ENCODE peak calls at places on chromosomes 1 and 21, in ten cellular contexts. One of them, this sample, is unnamed.

GRCh38 chr21:34965200-34966174 is 83.6 kb downstream of the RUNX1 start:
- DNase-seq in GM23248: peak
- DNase-seq in neural progenitor cell: no peak
- DNase-seq in keratinocyte: no peak
- DNase-seq in hepatocyte: no peak
- DNase-seq in fibroblast of lung: peak
- DNase-seq in PC-3: peak
- DNase-seq in HCT116: no peak
- DNase-seq in mammary epithelial cell: peak
- DNase-seq in endothelial cell of umbilical vein: no peak
- DNase-seq in this sample: peak

GRCh38 chr1:226626577-226626956 is 78.0 kb downstream of the STUM start:
- DNase-seq in GM23248: peak
- DNase-seq in neural progenitor cell: peak
- DNase-seq in keratinocyte: no peak
- DNase-seq in hepatocyte: peak
- DNase-seq in fibroblast of lung: peak
- DNase-seq in PC-3: peak
- DNase-seq in HCT116: peak
- DNase-seq in mammary epithelial cell: peak
- DNase-seq in endothelial cell of umbilical vein: peak
- DNase-seq in this sample: peak

GRCh38 chr1:167447521-167448136 is 70.7 kb downstream of the CD247 start:
- DNase-seq in GM23248: no peak
- DNase-seq in neural progenitor cell: no peak
- DNase-seq in keratinocyte: no peak
- DNase-seq in hepatocyte: peak
- DNase-seq in fibroblast of lung: no peak
- DNase-seq in PC-3: peak
- DNase-seq in HCT116: peak
- DNase-seq in mammary epithelial cell: peak
- DNase-seq in endothelial cell of umbilical vein: no peak
- DNase-seq in this sample: peak

GRCh38 chr1:113872219-113872934 is 865 bp upstream of the PTPN22 start:
- DNase-seq in GM23248: peak
- DNase-seq in neural progenitor cell: no peak
- DNase-seq in keratinocyte: no peak
- DNase-seq in hepatocyte: no peak
- DNase-seq in fibroblast of lung: no peak
- DNase-seq in PC-3: no peak
- DNase-seq in HCT116: no peak
- DNase-seq in mammary epithelial cell: no peak
- DNase-seq in endothelial cell of umbilical vein: peak
- DNase-seq in this sample: no peak

GRCh38 chr1:207259391-207259790 is 62.1 kb upstream of the CD55 start:
- DNase-seq in GM23248: peak
- DNase-seq in neural progenitor cell: peak
- DNase-seq in keratinocyte: no peak
- DNase-seq in hepatocyte: no peak
- DNase-seq in fibroblast of lung: peak
- DNase-seq in PC-3: peak
- DNase-seq in HCT116: peak
- DNase-seq in mammary epithelial cell: peak
- DNase-seq in endothelial cell of umbilical vein: peak
- DNase-seq in this sample: no peak

GRCh38 chr1:93814059-93814794 is 64.8 kb downstream of the DNTTIP2 start:
- DNase-seq in GM23248: peak
- DNase-seq in neural progenitor cell: peak
- DNase-seq in keratinocyte: peak
- DNase-seq in hepatocyte: peak
- DNase-seq in fibroblast of lung: peak
- DNase-seq in PC-3: peak
- DNase-seq in HCT116: peak
- DNase-seq in mammary epithelial cell: peak
- DNase-seq in endothelial cell of umbilical vein: peak
- DNase-seq in this sample: peak

GRCh38 chr1:26791626-26792025 is 3.9 kb downstream of the PIGV start:
- DNase-seq in GM23248: no peak
- DNase-seq in neural progenitor cell: no peak
- DNase-seq in keratinocyte: no peak
- DNase-seq in hepatocyte: no peak
- DNase-seq in fibroblast of lung: no peak
- DNase-seq in PC-3: no peak
- DNase-seq in HCT116: no peak
- DNase-seq in mammary epithelial cell: no peak
- DNase-seq in endothelial cell of umbilical vein: no peak
- DNase-seq in this sample: no peak

GRCh38 chr1:196599324-196599723 is 8.9 kb downstream of the KCNT2 start:
- DNase-seq in GM23248: no peak
- DNase-seq in neural progenitor cell: no peak
- DNase-seq in keratinocyte: no peak
- DNase-seq in hepatocyte: no peak
- DNase-seq in fibroblast of lung: no peak
- DNase-seq in PC-3: no peak
- DNase-seq in HCT116: no peak
- DNase-seq in mammary epithelial cell: no peak
- DNase-seq in endothelial cell of umbilical vein: no peak
- DNase-seq in this sample: no peak

DNA sequence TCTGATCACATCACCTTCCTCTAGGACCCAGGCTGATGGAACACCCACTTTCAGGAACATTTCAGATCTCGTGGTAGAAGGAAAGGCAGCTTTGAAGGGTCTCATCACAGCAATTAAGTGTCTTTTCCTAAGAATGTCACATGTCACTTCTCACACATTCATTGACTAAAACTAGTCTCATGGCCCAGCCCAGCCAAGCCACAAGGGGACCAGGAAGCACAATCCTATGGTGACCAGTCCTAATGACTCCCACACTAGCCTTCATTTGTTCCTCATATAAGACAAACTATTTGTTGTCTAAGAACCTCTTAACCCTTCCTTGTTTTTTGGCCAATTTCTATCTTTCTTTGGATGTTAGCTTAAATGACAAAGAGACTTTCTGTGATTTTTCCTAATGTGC is 6.5 kb upstream of the JUN start:
- DNase-seq in GM23248: no peak
- DNase-seq in neural progenitor cell: no peak
- DNase-seq in keratinocyte: no peak
- DNase-seq in hepatocyte: no peak
- DNase-seq in fibroblast of lung: no peak
- DNase-seq in PC-3: no peak
- DNase-seq in HCT116: no peak
- DNase-seq in mammary epithelial cell: no peak
- DNase-seq in endothelial cell of umbilical vein: no peak
- DNase-seq in this sample: no peak
- TF ChIP-seq EZH2 in GM23248: no peak
- TF ChIP-seq EZH2 in neural progenitor cell: no peak
- TF ChIP-seq EZH2 in keratinocyte: no peak
- TF ChIP-seq EZH2 in hepatocyte: no peak
- TF ChIP-seq EZH2 in fibroblast of lung: no peak
- TF ChIP-seq EZH2 in PC-3: no peak
- TF ChIP-seq EZH2 in HCT116: no peak
- TF ChIP-seq EZH2 in mammary epithelial cell: no peak
- TF ChIP-seq EZH2 in endothelial cell of umbilical vein: no peak
- TF ChIP-seq EZH2 in this sample: no peak

GRCh38 chr1:50371749-50372148 is 51.5 kb downstream of the DMRTA2 start:
- DNase-seq in GM23248: peak
- DNase-seq in neural progenitor cell: no peak
- DNase-seq in keratinocyte: no peak
- DNase-seq in hepatocyte: no peak
- DNase-seq in fibroblast of lung: no peak
- DNase-seq in PC-3: no peak
- DNase-seq in HCT116: no peak
- DNase-seq in mammary epithelial cell: peak
- DNase-seq in endothelial cell of umbilical vein: no peak
- DNase-seq in this sample: no peak

GRCh38 chr1:50373532-50373931 is 49.7 kb downstream of the DMRTA2 start:
- DNase-seq in GM23248: no peak
- DNase-seq in neural progenitor cell: no peak
- DNase-seq in keratinocyte: no peak
- DNase-seq in hepatocyte: no peak
- DNase-seq in fibroblast of lung: no peak
- DNase-seq in PC-3: no peak
- DNase-seq in HCT116: no peak
- DNase-seq in mammary epithelial cell: no peak
- DNase-seq in endothelial cell of umbilical vein: no peak
- DNase-seq in this sample: no peak

GRCh38 chr1:50368179-50369007 is 54.9 kb downstream of the DMRTA2 start:
- DNase-seq in GM23248: peak
- DNase-seq in neural progenitor cell: peak
- DNase-seq in keratinocyte: no peak
- DNase-seq in hepatocyte: peak
- DNase-seq in fibroblast of lung: no peak
- DNase-seq in PC-3: peak
- DNase-seq in HCT116: peak
- DNase-seq in mammary epithelial cell: peak
- DNase-seq in endothelial cell of umbilical vein: peak
- DNase-seq in this sample: peak

GRCh38 chr1:50369008-50369634 is 54.1 kb downstream of the DMRTA2 start:
- DNase-seq in GM23248: no peak
- DNase-seq in neural progenitor cell: no peak
- DNase-seq in keratinocyte: no peak
- DNase-seq in hepatocyte: no peak
- DNase-seq in fibroblast of lung: no peak
- DNase-seq in PC-3: no peak
- DNase-seq in HCT116: no peak
- DNase-seq in mammary epithelial cell: no peak
- DNase-seq in endothelial cell of umbilical vein: no peak
- DNase-seq in this sample: no peak

DNA sequence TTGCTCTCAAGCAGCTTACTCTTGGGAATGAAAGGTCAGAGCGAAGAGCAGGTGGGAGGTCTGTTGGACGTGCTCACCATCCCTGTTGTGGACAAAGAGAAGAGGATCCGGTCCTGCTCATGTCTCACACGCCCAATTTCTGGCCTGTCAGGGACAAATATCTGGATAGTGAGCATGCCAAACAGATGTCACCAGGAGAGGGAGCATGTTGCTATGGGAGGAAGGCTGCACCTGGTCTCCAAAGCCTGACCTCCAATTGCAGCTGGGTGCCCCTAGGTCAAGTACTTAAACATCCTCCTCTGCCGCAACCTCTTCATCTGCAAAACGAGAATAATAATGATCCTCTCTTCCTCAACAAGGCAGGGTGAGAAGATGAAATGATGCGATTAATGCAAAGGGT is 53.4 kb downstream of the DMRTA2 start:
- DNase-seq in GM23248: no peak
- DNase-seq in neural progenitor cell: peak
- DNase-seq in keratinocyte: no peak
- DNase-seq in hepatocyte: no peak
- DNase-seq in fibroblast of lung: no peak
- DNase-seq in PC-3: no peak
- DNase-seq in HCT116: no peak
- DNase-seq in mammary epithelial cell: peak
- DNase-seq in endothelial cell of umbilical vein: no peak
- DNase-seq in this sample: no peak
- H3K4me2 ChIP-seq in GM23248: no peak
- H3K4me2 ChIP-seq in neural progenitor cell: no peak
- H3K4me2 ChIP-seq in keratinocyte: no peak
- H3K4me2 ChIP-seq in hepatocyte: no peak
- H3K4me2 ChIP-seq in fibroblast of lung: no peak
- H3K4me2 ChIP-seq in PC-3: no peak
- H3K4me2 ChIP-seq in HCT116: no peak
- H3K4me2 ChIP-seq in mammary epithelial cell: no peak
- H3K4me2 ChIP-seq in endothelial cell of umbilical vein: no peak
- H3K4me2 ChIP-seq in this sample: no peak

DNA sequence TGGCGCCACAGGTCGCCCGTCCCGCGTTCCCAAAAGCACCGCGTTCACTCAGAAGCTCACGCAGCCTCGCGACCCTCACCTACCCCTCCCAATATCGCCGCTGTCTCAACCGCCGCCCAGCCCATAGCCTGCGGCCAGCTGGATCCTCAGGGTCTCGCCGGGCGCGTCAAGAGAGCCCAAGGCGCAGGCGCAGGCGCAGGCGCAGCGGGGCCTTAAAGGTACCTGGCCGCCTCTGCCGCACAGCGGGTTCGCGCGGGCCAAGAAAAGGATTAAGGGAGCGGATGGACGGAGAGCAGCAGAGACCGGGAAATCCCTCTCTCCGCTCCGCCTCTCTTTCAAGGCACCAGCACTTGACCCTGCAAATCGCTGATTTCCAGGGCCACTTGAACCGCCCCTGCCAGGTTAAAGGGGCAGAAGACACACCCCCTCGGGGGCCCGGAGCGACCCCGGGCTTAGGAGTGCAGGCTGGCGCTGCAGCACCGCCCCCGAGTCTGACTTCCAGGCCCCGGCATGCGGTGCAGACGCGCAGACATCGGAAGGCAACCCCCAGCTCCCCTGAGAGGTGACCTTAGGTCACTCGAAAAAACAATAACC is at the start of gene NBPF20:
- DNase-seq in GM23248: peak
- DNase-seq in neural progenitor cell: peak
- DNase-seq in keratinocyte: no peak
- DNase-seq in hepatocyte: peak
- DNase-seq in fibroblast of lung: peak
- DNase-seq in PC-3: peak
- DNase-seq in HCT116: peak
- DNase-seq in mammary epithelial cell: peak
- DNase-seq in endothelial cell of umbilical vein: peak
- DNase-seq in this sample: peak
- TF ChIP-seq EZH2 in GM23248: no peak
- TF ChIP-seq EZH2 in neural progenitor cell: peak
- TF ChIP-seq EZH2 in keratinocyte: no peak
- TF ChIP-seq EZH2 in hepatocyte: no peak
- TF ChIP-seq EZH2 in fibroblast of lung: no peak
- TF ChIP-seq EZH2 in PC-3: no peak
- TF ChIP-seq EZH2 in HCT116: no peak
- TF ChIP-seq EZH2 in mammary epithelial cell: no peak
- TF ChIP-seq EZH2 in endothelial cell of umbilical vein: no peak
- TF ChIP-seq EZH2 in this sample: no peak

GRCh38 chr1:67879485-67879884 is 46.2 kb upstream of the GNG12 start:
- DNase-seq in GM23248: no peak
- DNase-seq in neural progenitor cell: no peak
- DNase-seq in keratinocyte: no peak
- DNase-seq in hepatocyte: no peak
- DNase-seq in fibroblast of lung: no peak
- DNase-seq in PC-3: no peak
- DNase-seq in HCT116: no peak
- DNase-seq in mammary epithelial cell: no peak
- DNase-seq in endothelial cell of umbilical vein: no peak
- DNase-seq in this sample: no peak

GRCh38 chr1:67882196-67882958 is 49.1 kb upstream of the GNG12 start:
- DNase-seq in GM23248: peak
- DNase-seq in neural progenitor cell: no peak
- DNase-seq in keratinocyte: no peak
- DNase-seq in hepatocyte: no peak
- DNase-seq in fibroblast of lung: no peak
- DNase-seq in PC-3: no peak
- DNase-seq in HCT116: no peak
- DNase-seq in mammary epithelial cell: no peak
- DNase-seq in endothelial cell of umbilical vein: no peak
- DNase-seq in this sample: no peak

GRCh38 chr1:67883069-67883468 is 49.8 kb upstream of the GNG12 start:
- DNase-seq in GM23248: peak
- DNase-seq in neural progenitor cell: no peak
- DNase-seq in keratinocyte: peak
- DNase-seq in hepatocyte: no peak
- DNase-seq in fibroblast of lung: peak
- DNase-seq in PC-3: peak
- DNase-seq in HCT116: peak
- DNase-seq in mammary epithelial cell: peak
- DNase-seq in endothelial cell of umbilical vein: peak
- DNase-seq in this sample: peak

GRCh38 chr1:67874501-67875111 is 41.3 kb upstream of the GNG12 start:
- DNase-seq in GM23248: no peak
- DNase-seq in neural progenitor cell: no peak
- DNase-seq in keratinocyte: no peak
- DNase-seq in hepatocyte: no peak
- DNase-seq in fibroblast of lung: peak
- DNase-seq in PC-3: no peak
- DNase-seq in HCT116: no peak
- DNase-seq in mammary epithelial cell: no peak
- DNase-seq in endothelial cell of umbilical vein: no peak
- DNase-seq in this sample: no peak

GRCh38 chr1:67880056-67880601 is 46.9 kb upstream of the GNG12 start:
- DNase-seq in GM23248: peak
- DNase-seq in neural progenitor cell: no peak
- DNase-seq in keratinocyte: no peak
- DNase-seq in hepatocyte: peak
- DNase-seq in fibroblast of lung: peak
- DNase-seq in PC-3: peak
- DNase-seq in HCT116: no peak
- DNase-seq in mammary epithelial cell: peak
- DNase-seq in endothelial cell of umbilical vein: peak
- DNase-seq in this sample: no peak
- H3K4me2 ChIP-seq in GM23248: peak
- H3K4me2 ChIP-seq in neural progenitor cell: no peak
- H3K4me2 ChIP-seq in keratinocyte: no peak
- H3K4me2 ChIP-seq in hepatocyte: no peak
- H3K4me2 ChIP-seq in fibroblast of lung: no peak
- H3K4me2 ChIP-seq in PC-3: peak
- H3K4me2 ChIP-seq in HCT116: no peak
- H3K4me2 ChIP-seq in mammary epithelial cell: no peak
- H3K4me2 ChIP-seq in endothelial cell of umbilical vein: no peak
- H3K4me2 ChIP-seq in this sample: no peak